ENCODE peak calls at places on chromosome 16, in ten cellular contexts. F is cardiac muscle cell, Y is psoas muscle, X is thoracic aorta, S is Peyer's patch, N is ovary, T is ascending aorta, J is lung, C is stomach, U is tibial artery. W is an unnamed sample. For H3K36me3, the result is how much of the 10 kb centered on the place peaks cover.

GRCh38 chr16:80569440-80570105 is 28.8 kb downstream of the DYNLRB2 start:
- DNase-seq in F (no peak), Y (no peak), X (no peak), S (no peak), N (no peak), T (no peak), J (no peak), C (no peak), U (no peak), W (no peak)

GRCh38 chr16:70454221-70455034 is at the start of gene FCSK:
- DNase-seq in F (peak), Y (peak), X (no peak), S (peak), N (peak), T (no peak), J (peak), C (peak), U (no peak), W (peak)

GRCh38 chr16:17474572-17474971 is 3.8 kb upstream of the XYLT1 start:
- DNase-seq in F (no peak), Y (no peak), X (no peak), S (no peak), N (no peak), T (no peak), J (no peak), C (no peak), U (no peak), W (no peak)

GRCh38 chr16:85443531-85443930 is 169.6 kb upstream of the GSE1 start:
- DNase-seq in F (no peak), Y (no peak), X (no peak), S (no peak), N (no peak), T (no peak), J (no peak), C (no peak), U (no peak), W (no peak)

GRCh38 chr16:75038036-75038959 is 39.5 kb downstream of the ZNRF1 start:
- DNase-seq in F (no peak), Y (no peak), X (no peak), S (no peak), N (no peak), T (no peak), J (no peak), C (no peak), U (no peak), W (no peak)

GRCh38 chr16:86222965-86223551 is 287.3 kb upstream of the FOXF1 start:
- DNase-seq in F (no peak), Y (no peak), X (no peak), S (no peak), N (no peak), T (no peak), J (no peak), C (peak), U (no peak), W (no peak)

GRCh38 chr16:84271866-84272265 is 22.8 kb upstream of the WFDC1 start:
- DNase-seq in F (no peak), Y (no peak), X (no peak), S (no peak), N (no peak), T (no peak), J (no peak), C (no peak), U (no peak), W (no peak)

GRCh38 chr16:48408688-48409087 is 23.5 kb upstream of the SIAH1 start:
- DNase-seq in F (no peak), Y (no peak), X (no peak), S (no peak), N (no peak), T (peak), J (no peak), C (peak), U (peak), W (no peak)

GRCh38 chr16:85330694-85331188 is 218.5 kb upstream of the CIBAR2 start:
- DNase-seq in F (peak), Y (no peak), X (no peak), S (no peak), N (no peak), T (no peak), J (no peak), C (no peak), U (peak), W (peak)

GRCh38 chr16:3022208-3022696 is 1.5 kb downstream of the HCFC1R1 start:
- DNase-seq in F (peak), Y (peak), X (peak), S (peak), N (peak), T (peak), J (peak), C (peak), U (peak), W (peak)

GRCh38 chr16:29148867-29149272 is 164.0 kb downstream of the LAT start:
- DNase-seq in F (no peak), Y (no peak), X (no peak), S (peak), N (no peak), T (no peak), J (peak), C (peak), U (peak), W (no peak)

GRCh38 chr16:54216268-54217187 is 70.1 kb downstream of the IRX3 start:
- DNase-seq in F (peak), Y (no peak), X (no peak), S (no peak), N (peak), T (no peak), J (no peak), C (no peak), U (peak), W (no peak)

GRCh38 chr16:12587646-12588277 is 215.9 kb downstream of the CPPED1 start:
- DNase-seq in F (no peak), Y (no peak), X (no peak), S (peak), N (no peak), T (no peak), J (no peak), C (no peak), U (no peak), W (no peak)

GRCh38 chr16:59748531-59748930 is 1014.4 kb upstream of the GOT2 start:
- DNase-seq in F (no peak), Y (no peak), X (no peak), S (no peak), N (no peak), T (no peak), J (no peak), C (no peak), U (no peak), W (no peak)

GRCh38 chr16:67883146-67883871 is 1.4 kb upstream of the NRN1L start:
- DNase-seq in F (no peak), Y (no peak), X (no peak), S (peak), N (no peak), T (no peak), J (no peak), C (no peak), U (no peak), W (no peak)

GRCh38 chr16:12988071-12988470 is 86.7 kb downstream of the SHISA9 start:
- DNase-seq in F (no peak), Y (no peak), X (no peak), S (no peak), N (no peak), T (no peak), J (no peak), C (no peak), U (no peak), W (no peak)

GRCh38 chr16:88300463-88300835 is 82.3 kb upstream of the ZNF469 start:
- DNase-seq in F (no peak), Y (no peak), X (no peak), S (no peak), N (no peak), T (no peak), J (no peak), C (no peak), U (no peak), W (no peak)

GRCh38 chr16:89031715-89032659 is 55.0 kb upstream of the CBFA2T3 start:
- DNase-seq in F (no peak), Y (peak), X (no peak), S (peak), N (no peak), T (peak), J (peak), C (peak), U (peak), W (peak)

GRCh38 chr16:80369559-80369958 is 171.2 kb upstream of the DYNLRB2 start:
- DNase-seq in F (peak), Y (no peak), X (no peak), S (peak), N (peak), T (no peak), J (no peak), C (peak), U (peak), W (no peak)

GRCh38 chr16:81632392-81633146 is 146.5 kb upstream of the PLCG2 start:
- DNase-seq in F (no peak), Y (no peak), X (no peak), S (peak), N (no peak), T (peak), J (peak), C (peak), U (no peak), W (no peak)

GRCh38 chr16:2206780-2207433 is 1.7 kb downstream of the MLST8 start:
- DNase-seq in F (no peak), Y (no peak), X (no peak), S (no peak), N (no peak), T (no peak), J (no peak), C (no peak), U (no peak), W (no peak)

GRCh38 chr16:85103096-85104079 is 8.9 kb downstream of the CIBAR2 start:
- DNase-seq in F (no peak), Y (no peak), X (no peak), S (no peak), N (no peak), T (no peak), J (no peak), C (no peak), U (no peak), W (no peak)

DNA sequence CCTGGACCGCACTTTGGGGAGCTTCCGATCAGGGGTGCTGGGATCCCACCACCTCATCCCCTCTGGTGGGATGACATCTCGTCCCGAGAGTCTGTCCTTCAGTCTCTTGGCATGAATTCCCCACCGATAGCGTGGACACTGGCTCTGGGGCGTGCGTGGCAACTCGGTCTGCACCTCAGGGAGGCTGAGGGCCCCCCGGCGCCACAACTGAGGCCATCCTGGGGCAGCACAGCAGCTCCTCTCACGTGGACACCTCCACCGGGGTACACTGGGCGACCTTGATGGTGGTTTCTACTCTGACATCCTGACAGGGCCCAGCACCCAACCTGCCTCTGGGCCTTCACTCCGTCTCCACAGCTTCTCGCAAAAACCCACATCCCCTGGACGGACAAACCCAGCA is 8.6 kb downstream of the PDIA2 start:
- DNase-seq in F (no peak), Y (no peak), X (no peak), S (no peak), N (no peak), T (no peak), J (no peak), C (no peak), U (no peak), W (no peak)
- H3K36me3 ChIP-seq in F (under half), Y (under half), X (under half), S (half or more), N (under half), T (half or more), J (half or more), C (half or more), U (half or more), W (under half)

DNA sequence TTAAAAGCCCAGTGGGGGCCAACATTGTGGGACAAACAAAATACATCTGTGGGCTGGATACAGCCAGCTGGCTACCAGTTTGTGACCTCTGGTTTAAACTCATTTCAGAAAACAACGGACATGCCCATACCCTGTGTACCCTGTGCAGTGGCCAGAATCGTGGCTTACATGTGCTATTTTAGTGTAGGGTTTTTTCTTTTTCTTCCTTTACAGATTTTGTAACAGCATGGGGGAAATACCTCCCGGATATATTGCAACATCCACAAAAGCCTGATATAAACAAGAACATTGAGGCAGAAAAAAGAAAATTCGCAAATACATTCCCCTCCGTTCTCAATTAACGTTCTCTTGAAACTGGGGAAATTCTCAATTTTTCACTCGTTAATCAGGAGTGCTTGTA is 7.3 kb downstream of the HS3ST4 start:
- DNase-seq in F (no peak), Y (no peak), X (no peak), S (no peak), N (no peak), T (no peak), J (no peak), C (no peak), U (no peak), W (no peak)
- H3K4me3 ChIP-seq in F (no peak), Y (no peak), X (no peak), S (no peak), N (no peak), T (no peak), J (no peak), C (no peak), U (no peak), W (no peak)

DNA sequence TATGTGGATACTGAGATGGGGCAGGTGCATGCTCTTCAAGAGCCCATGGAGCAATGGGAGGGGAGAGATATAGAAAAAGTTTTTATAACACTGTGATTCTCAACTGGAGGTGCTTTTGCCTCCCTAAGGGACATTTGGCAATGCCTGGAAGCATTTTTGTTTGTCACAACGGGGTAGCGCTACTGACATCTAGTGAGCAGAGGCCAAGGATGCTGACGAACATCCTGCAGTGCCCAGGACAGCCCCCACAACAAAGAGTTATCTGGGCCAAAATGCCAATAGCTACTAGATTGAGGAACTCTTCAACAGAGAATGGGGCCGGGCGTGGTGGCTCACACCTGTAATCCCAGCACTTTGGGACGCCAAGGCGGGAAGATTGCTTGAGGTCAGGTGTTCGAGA is 67.2 kb upstream of the CLEC3A start:
- DNase-seq in F (no peak), Y (no peak), X (no peak), S (no peak), N (no peak), T (no peak), J (no peak), C (no peak), U (no peak), W (no peak)
- TF ChIP-seq CTCF in F (no peak), Y (no peak), X (no peak), S (no peak), N (no peak), T (no peak), J (no peak), C (no peak), U (no peak), W (no peak)

GRCh38 chr16:66311306-66311705 is 55.2 kb upstream of the CDH5 start:
- DNase-seq in F (no peak), Y (no peak), X (no peak), S (no peak), N (no peak), T (no peak), J (no peak), C (no peak), U (no peak), W (no peak)
- H3K36me3 ChIP-seq in F (under half), Y (under half), X (under half), S (under half), N (under half), T (under half), J (under half), C (under half), U (under half), W (under half)

GRCh38 chr16:83137894-83138293 is 511.1 kb downstream of the CDH13 start:
- DNase-seq in F (no peak), Y (no peak), X (no peak), S (no peak), N (no peak), T (no peak), J (no peak), C (no peak), U (no peak), W (no peak)
- H3K4me3 ChIP-seq in F (no peak), Y (peak), X (no peak), S (peak), N (peak), T (no peak), J (no peak), C (peak), U (no peak), W (no peak)

GRCh38 chr16:30977502-30977901 is 7.5 kb upstream of the HSD3B7 start:
- DNase-seq in F (no peak), Y (no peak), X (no peak), S (no peak), N (no peak), T (no peak), J (no peak), C (no peak), U (no peak), W (peak)
- TF ChIP-seq CTCF in F (peak), Y (peak), X (no peak), S (no peak), N (no peak), T (no peak), J (no peak), C (no peak), U (no peak), W (peak)

W was measured in BE2C.